ENCODE peak calls at places on chromosomes 16 and 17, in four cellular contexts. D is breast epithelium, P is IMR-90, C is HCT116. N is an unnamed sample.

GRCh38 chr17:73973881-73974409 is 229.5 kb upstream of the RPL38 start:
- DNase-seq in D (no peak), P (no peak), C (no peak), N (no peak)

GRCh38 chr16:49592507-49593422 is 219.2 kb downstream of the C16orf78 start:
- DNase-seq in P (peak; percentile 7), C (peak; percentile 12), D (no peak), N (no peak)

GRCh38 chr17:11899494-11899893 is 97.8 kb downstream of the ZNF18 start:
- DNase-seq in P (no peak), C (no peak), D (no peak), N (peak; percentile 15)

GRCh38 chr17:16255481-16255901 is 38.5 kb downstream of the PIGL start:
- DNase-seq in P (peak; percentile 28), D (no peak), C (no peak), N (peak; percentile 59)

GRCh38 chr17:39082482-39082881 is 69.0 kb downstream of the PLXDC1 start:
- DNase-seq in D (no peak), C (no peak), P (peak; percentile 63), N (no peak)

GRCh38 chr16:79430129-79430789 is 170.3 kb downstream of the MAF start:
- DNase-seq in P (no peak), D (no peak), C (no peak), N (no peak)

GRCh38 chr17:5355416-5356129 is 63.9 kb downstream of the NUP88 start:
- DNase-seq in P (no peak), C (no peak), D (no peak), N (no peak)

GRCh38 chr16:80299416-80299815 is 241.4 kb upstream of the DYNLRB2 start:
- DNase-seq in D (no peak), P (no peak), C (no peak), N (no peak)

GRCh38 chr16:83714286-83714685 is 93.5 kb upstream of the HSBP1 start:
- DNase-seq in D (no peak), P (no peak), C (no peak), N (no peak)

GRCh38 chr16:48292452-48292851 is 45.1 kb upstream of the ABCC11 start:
- DNase-seq in C (no peak), P (no peak), D (no peak), N (no peak)

GRCh38 chr16:74713325-74713724 is 12.7 kb upstream of the MLKL start:
- DNase-seq in D (no peak), C (no peak), P (no peak), N (no peak)

GRCh38 chr16:64621616-64622015 is 500.2 kb downstream of the CDH11 start:
- DNase-seq in C (no peak), D (no peak), P (no peak), N (no peak)

GRCh38 chr16:12336158-12336557 is 359.6 kb downstream of the SNX29 start:
- DNase-seq in D (no peak), C (no peak), P (no peak), N (no peak)

GRCh38 chr16:2465653-2466415 is 5.3 kb upstream of the NTN3 start:
- DNase-seq in C (no peak), D (no peak), P (no peak), N (no peak)

GRCh38 chr17:73231363-73231762 is 30.3 kb downstream of the CPSF4L start:
- DNase-seq in P (peak; percentile 25), C (no peak), D (no peak), N (no peak)

GRCh38 chr16:80097098-80097497 is 443.7 kb upstream of the DYNLRB2 start:
- DNase-seq in C (no peak), D (no peak), P (no peak), N (no peak)

GRCh38 chr17:17440938-17441730 is 35.7 kb upstream of the MED9 start:
- DNase-seq in D (no peak), P (no peak), C (no peak), N (no peak)

GRCh38 chr16:23486480-23486879 is 23.8 kb downstream of the GGA2 start:
- DNase-seq in C (no peak), P (no peak), D (no peak), N (no peak)

GRCh38 chr16:12672986-12673385 is 130.7 kb downstream of the CPPED1 start:
- DNase-seq in D (no peak), P (no peak), C (no peak), N (no peak)

GRCh38 chr17:19728114-19728495 is 11.7 kb upstream of the SLC47A2 start:
- DNase-seq in D (peak; percentile 89), C (no peak), P (peak; percentile 63), N (peak; percentile 79)

GRCh38 chr16:86584726-86585721 is 6.7 kb downstream of the FOXL1 start:
- DNase-seq in P (no peak), D (no peak), C (no peak), N (no peak)

GRCh38 chr16:77974883-77975282 is 47.5 kb upstream of the CLEC3A start:
- DNase-seq in P (no peak), D (no peak), C (no peak), N (no peak)

DNA sequence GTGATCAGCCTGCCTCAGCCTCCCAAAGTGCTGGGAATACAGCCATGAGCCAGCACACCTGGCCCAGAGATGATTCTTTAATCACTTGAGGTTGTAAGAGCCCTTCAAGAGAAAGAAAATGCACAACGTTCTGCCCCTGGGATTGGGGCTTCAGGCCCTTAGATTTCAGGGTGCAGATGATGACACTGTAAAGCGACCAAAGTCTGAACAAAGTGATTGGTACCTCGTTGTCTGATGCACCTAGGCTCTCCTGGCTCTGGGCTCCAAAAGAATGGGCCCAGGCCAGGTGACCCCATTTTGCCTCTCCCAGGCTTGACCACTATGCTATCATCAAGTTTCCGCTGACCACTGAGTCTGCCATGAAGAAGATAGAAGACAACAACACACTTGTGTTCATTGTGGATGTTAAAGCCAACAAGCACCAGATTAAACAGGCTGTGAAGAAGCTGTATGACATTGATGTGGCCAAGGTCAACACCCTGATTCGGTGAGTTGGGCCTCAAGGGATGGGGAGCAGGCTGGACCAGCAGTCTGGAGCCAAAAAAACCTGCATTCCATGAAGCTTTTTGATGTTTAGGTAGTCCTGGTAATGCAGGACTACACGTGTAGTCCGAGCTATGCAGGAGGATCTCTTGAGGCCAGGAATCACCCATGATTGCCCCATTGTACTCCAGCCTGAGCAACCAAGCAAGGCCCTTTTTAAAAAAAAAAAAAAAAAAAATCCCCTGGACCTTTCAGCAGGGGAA is 2.8 kb downstream of the RPL23A start:
- DNase-seq in D (no peak), C (no peak), P (no peak), N (no peak)
- H3K27ac ChIP-seq in D (no peak overlapping the region), C (peak overlapping the region; percentile 89), P (no peak overlapping the region), N (no peak overlapping the region)

GRCh38 chr17:42286411-42287295 is 1.6 kb upstream of the STAT5A start:
- DNase-seq in D (no peak), C (no peak), P (no peak), N (peak; percentile 41)

GRCh38 chr17:42285346-42286050 is 2.8 kb upstream of the STAT5A start:
- DNase-seq in C (no peak), D (no peak), P (no peak), N (peak; percentile 10)

GRCh38 chr17:42288078-42288984 is at the start of gene STAT5A:
- DNase-seq in D (peak; percentile 93), C (no peak), P (peak; percentile 69), N (peak; percentile 91)

GRCh38 chr17:42288985-42289862 is 926 bp downstream of the STAT5A start:
- DNase-seq in D (no peak), C (no peak), P (no peak), N (peak; percentile 55)

DNA sequence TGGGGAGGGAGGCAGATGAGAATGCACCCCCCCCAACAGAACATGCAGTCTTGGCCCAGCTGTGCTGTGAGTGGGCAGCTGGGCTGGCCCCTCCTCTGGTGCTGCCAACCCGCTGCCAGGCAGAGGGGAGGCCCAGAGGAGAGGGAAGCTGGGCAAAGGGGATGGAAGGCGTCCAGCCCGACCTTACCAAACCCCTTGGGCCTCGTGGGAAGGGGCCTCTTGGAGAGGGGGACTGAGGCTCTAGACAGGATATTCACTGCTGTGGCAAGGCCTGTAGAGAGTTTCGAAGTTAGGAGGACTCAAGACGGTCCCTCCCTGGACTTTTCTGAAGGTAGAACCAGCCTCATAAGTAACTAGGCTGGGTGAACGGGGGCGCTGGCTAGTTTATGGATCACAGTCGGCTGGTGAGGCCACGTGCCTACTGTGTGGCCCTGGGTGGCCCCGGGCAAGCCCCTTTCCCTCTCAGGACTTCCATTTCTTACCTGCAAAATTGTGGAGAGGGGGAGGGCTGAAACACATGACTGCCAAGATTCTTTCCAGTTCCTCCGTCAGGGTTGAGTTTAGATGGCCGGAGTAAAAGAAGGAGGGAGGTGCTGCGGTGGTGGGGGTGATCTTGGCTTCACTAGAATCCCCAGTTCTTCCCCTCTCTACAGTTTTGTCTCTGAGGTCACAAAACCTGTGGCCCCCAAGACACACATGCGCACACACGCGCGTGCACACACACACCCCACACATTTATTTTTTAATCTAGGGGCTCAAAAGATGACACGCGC is 807 bp upstream of the STAT5A start:
- DNase-seq in D (no peak), C (no peak), P (no peak), N (peak; percentile 53)
- TF ChIP-seq POLR2A in D (peak; percentile 23), C (no peak), P (no peak), N (peak; percentile 33)

DNA sequence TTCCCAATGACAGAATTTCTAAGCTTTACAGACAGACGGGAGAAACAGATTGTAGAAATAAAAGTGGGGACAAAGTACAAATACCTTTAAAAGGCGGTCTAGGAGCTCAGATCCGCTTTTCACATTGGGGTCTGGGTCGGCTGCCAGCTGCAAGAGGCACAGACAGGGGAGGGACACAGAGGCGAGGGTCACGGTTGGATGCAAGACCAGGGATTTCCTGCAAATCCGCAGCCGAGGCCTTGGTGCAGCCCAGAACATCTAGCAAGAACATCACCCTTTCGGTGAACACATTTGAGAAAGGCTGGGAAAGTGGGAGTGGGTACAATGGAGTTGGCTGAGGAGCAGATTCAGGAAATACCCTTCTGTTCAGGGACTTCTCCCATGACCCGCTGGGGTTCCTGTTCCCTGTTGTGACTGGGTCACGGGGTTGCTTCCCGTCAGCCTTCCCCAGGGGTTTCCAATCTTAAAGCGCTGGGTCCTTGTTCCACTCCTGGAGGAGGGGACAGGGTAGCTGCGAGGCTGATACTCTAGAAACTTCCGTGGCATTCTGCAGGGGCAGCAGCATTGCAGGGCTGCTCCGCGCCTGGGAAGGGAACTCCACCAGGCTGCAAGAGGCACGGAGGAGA is 16.2 kb downstream of the VAC14 start:
- DNase-seq in C (no peak), D (no peak), P (no peak), N (no peak)
- H3K36me3 ChIP-seq in C (peaks cover 36% of the 10 kb centered on the region), D (peaks cover 5% of the 10 kb centered on the region), P (peaks cover 57% of the 10 kb centered on the region), N (no peaks in the 10 kb centered on the region)

DNA sequence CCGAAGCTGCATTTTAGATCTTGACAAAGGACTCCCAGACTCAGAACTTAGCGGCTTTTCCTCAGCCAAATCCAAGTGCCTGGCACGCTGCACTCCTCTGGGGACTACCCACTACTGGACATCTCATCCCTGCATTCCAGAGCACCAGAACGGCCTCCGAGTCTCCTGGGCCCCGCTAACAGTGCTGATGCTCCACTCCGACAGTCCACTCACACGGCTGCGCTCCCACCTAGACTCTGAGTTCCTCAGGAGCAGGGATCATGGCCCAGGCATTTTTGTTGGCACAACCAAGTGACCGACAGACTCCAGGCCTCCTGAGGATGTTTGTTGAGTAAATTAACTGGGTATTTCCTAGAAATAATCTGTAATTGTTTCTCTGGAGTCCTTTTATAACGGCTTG is 79.1 kb downstream of the NDEL1 start:
- DNase-seq in C (no peak), P (no peak), D (no peak), N (no peak)
- H3K27ac ChIP-seq in C (no peak overlapping the region), P (no peak overlapping the region), D (no peak overlapping the region), N (no peak overlapping the region)

GRCh38 chr17:78992542-78993212 is 13.0 kb upstream of the LGALS3BP start:
- DNase-seq in P (no peak), C (no peak), D (peak; percentile 28), N (no peak)

GRCh38 chr17:78991017-78991783 is 11.5 kb upstream of the LGALS3BP start:
- DNase-seq in P (no peak), C (no peak), D (no peak), N (peak; percentile 7)

GRCh38 chr17:78988152-78988551 is 8.4 kb upstream of the LGALS3BP start:
- DNase-seq in D (no peak), C (no peak), P (no peak), N (no peak)

GRCh38 chr17:78991906-78992532 is 12.3 kb upstream of the LGALS3BP start:
- DNase-seq in D (peak; percentile 28), C (no peak), P (no peak), N (peak; percentile 6)

GRCh38 chr17:78990349-78991016 is 10.8 kb upstream of the LGALS3BP start:
- DNase-seq in C (no peak), P (no peak), D (no peak), N (no peak)
- TF ChIP-seq POLR2A in C (no peak), P (no peak), D (no peak), N (no peak)